ENCODE peak calls at places on chromosomes 3 and 15, in ten cellular contexts. One of them, this sample, is unnamed.
A peak's percentile ranks its signal among the peaks of the same experiment; 100 is the strongest.

GRCh38 chr15:33131880-33132279 is 62.6 kb downstream of the FMN1 start:
- DNase-seq in body of pancreas: no peak
- DNase-seq in cardiac muscle cell: no peak
- DNase-seq in CD8-positive, alpha-beta T cell: no peak
- DNase-seq in sigmoid colon: no peak
- DNase-seq in pancreas: no peak
- DNase-seq in lower lobe of right lung: no peak
- DNase-seq in endothelial cell of umbilical vein: peak; percentile 59
- DNase-seq in AG04450: no peak
- DNase-seq in lung: no peak
- DNase-seq in this sample: no peak

GRCh38 chr15:89364341-89364740 is 29.7 kb upstream of the POLG start:
- DNase-seq in cardiac muscle cell: no peak
- DNase-seq in lower lobe of right lung: peak; percentile 61
- DNase-seq in AG04450: no peak
- DNase-seq in sigmoid colon: no peak
- DNase-seq in CD8-positive, alpha-beta T cell: no peak
- DNase-seq in body of pancreas: peak; percentile 62
- DNase-seq in lung: peak; percentile 43
- DNase-seq in pancreas: no peak
- DNase-seq in endothelial cell of umbilical vein: no peak
- DNase-seq in this sample: no peak

GRCh38 chr15:100438570-100438969 is 90.2 kb downstream of the CERS3 start:
- DNase-seq in CD8-positive, alpha-beta T cell: peak; percentile 7
- DNase-seq in endothelial cell of umbilical vein: no peak
- DNase-seq in body of pancreas: peak; percentile 47
- DNase-seq in pancreas: peak; percentile 36
- DNase-seq in lung: peak; percentile 35
- DNase-seq in sigmoid colon: peak; percentile 79
- DNase-seq in lower lobe of right lung: peak; percentile 74
- DNase-seq in cardiac muscle cell: peak; percentile 80
- DNase-seq in AG04450: no peak
- DNase-seq in this sample: peak; percentile 75

GRCh38 chr3:150761831-150762661 is 923 bp downstream of the SIAH2 start:
- DNase-seq in pancreas: peak; percentile 66
- DNase-seq in body of pancreas: peak; percentile 76
- DNase-seq in sigmoid colon: peak; percentile 85
- DNase-seq in endothelial cell of umbilical vein: peak; percentile 69
- DNase-seq in CD8-positive, alpha-beta T cell: peak; percentile 20
- DNase-seq in lower lobe of right lung: peak; percentile 62
- DNase-seq in cardiac muscle cell: peak; percentile 69
- DNase-seq in lung: peak; percentile 55
- DNase-seq in AG04450: no peak
- DNase-seq in this sample: peak; percentile 87

GRCh38 chr3:18780941-18781340 is 355.8 kb upstream of the SATB1 start:
- DNase-seq in lung: no peak
- DNase-seq in endothelial cell of umbilical vein: no peak
- DNase-seq in lower lobe of right lung: no peak
- DNase-seq in body of pancreas: no peak
- DNase-seq in sigmoid colon: no peak
- DNase-seq in pancreas: no peak
- DNase-seq in cardiac muscle cell: no peak
- DNase-seq in AG04450: no peak
- DNase-seq in CD8-positive, alpha-beta T cell: no peak
- DNase-seq in this sample: no peak

GRCh38 chr3:39433642-39434041 is 27.1 kb downstream of the RPSA start:
- DNase-seq in endothelial cell of umbilical vein: peak; percentile 76
- DNase-seq in CD8-positive, alpha-beta T cell: no peak
- DNase-seq in cardiac muscle cell: no peak
- DNase-seq in lower lobe of right lung: no peak
- DNase-seq in sigmoid colon: no peak
- DNase-seq in AG04450: peak; percentile 10
- DNase-seq in body of pancreas: no peak
- DNase-seq in pancreas: no peak
- DNase-seq in lung: no peak
- DNase-seq in this sample: no peak

GRCh38 chr3:123755085-123755484 is 129.0 kb downstream of the MYLK start:
- DNase-seq in sigmoid colon: no peak
- DNase-seq in AG04450: no peak
- DNase-seq in endothelial cell of umbilical vein: no peak
- DNase-seq in lower lobe of right lung: peak; percentile 67
- DNase-seq in lung: peak; percentile 68
- DNase-seq in body of pancreas: peak; percentile 94
- DNase-seq in pancreas: peak; percentile 83
- DNase-seq in CD8-positive, alpha-beta T cell: no peak
- DNase-seq in cardiac muscle cell: no peak
- DNase-seq in this sample: no peak

GRCh38 chr3:148708409-148708808 is 10.7 kb downstream of the AGTR1 start:
- DNase-seq in endothelial cell of umbilical vein: no peak
- DNase-seq in cardiac muscle cell: no peak
- DNase-seq in lower lobe of right lung: no peak
- DNase-seq in pancreas: no peak
- DNase-seq in body of pancreas: no peak
- DNase-seq in CD8-positive, alpha-beta T cell: no peak
- DNase-seq in lung: no peak
- DNase-seq in sigmoid colon: no peak
- DNase-seq in AG04450: no peak
- DNase-seq in this sample: no peak

DNA sequence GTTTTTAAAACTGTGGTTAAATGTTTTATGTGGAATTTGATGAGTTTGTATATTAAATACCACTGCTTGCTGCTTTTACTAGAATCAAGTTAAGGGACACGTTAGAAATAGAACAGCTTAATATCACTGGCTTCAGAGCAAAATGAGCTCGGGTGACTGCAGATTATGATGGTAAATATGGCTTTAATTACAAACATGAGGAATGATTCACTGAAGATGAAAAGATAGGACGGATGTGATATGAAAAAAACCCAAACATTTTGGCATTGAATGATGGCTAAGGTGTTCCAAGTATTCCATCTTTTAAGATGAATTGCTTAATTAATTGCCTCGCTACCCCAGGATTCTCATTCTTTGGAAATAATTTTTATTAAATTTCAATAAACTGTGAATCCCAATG is 33.7 kb downstream of the SLC24A1 start:
- DNase-seq in CD8-positive, alpha-beta T cell: no peak
- DNase-seq in cardiac muscle cell: no peak
- DNase-seq in sigmoid colon: no peak
- DNase-seq in lower lobe of right lung: no peak
- DNase-seq in lung: no peak
- DNase-seq in body of pancreas: no peak
- DNase-seq in pancreas: no peak
- DNase-seq in AG04450: no peak
- DNase-seq in endothelial cell of umbilical vein: no peak
- DNase-seq in this sample: no peak
- TF ChIP-seq CTCF in CD8-positive, alpha-beta T cell: no peak
- TF ChIP-seq CTCF in cardiac muscle cell: no peak
- TF ChIP-seq CTCF in sigmoid colon: no peak
- TF ChIP-seq CTCF in lower lobe of right lung: no peak
- TF ChIP-seq CTCF in lung: no peak
- TF ChIP-seq CTCF in body of pancreas: no peak
- TF ChIP-seq CTCF in pancreas: no peak
- TF ChIP-seq CTCF in AG04450: no peak
- TF ChIP-seq CTCF in endothelial cell of umbilical vein: no peak
- TF ChIP-seq CTCF in this sample: no peak

GRCh38 chr3:110969229-110970211 is 102.1 kb upstream of the NECTIN3 start:
- DNase-seq in CD8-positive, alpha-beta T cell: no peak
- DNase-seq in AG04450: no peak
- DNase-seq in lower lobe of right lung: no peak
- DNase-seq in body of pancreas: no peak
- DNase-seq in endothelial cell of umbilical vein: no peak
- DNase-seq in lung: no peak
- DNase-seq in sigmoid colon: no peak
- DNase-seq in cardiac muscle cell: no peak
- DNase-seq in pancreas: no peak
- DNase-seq in this sample: no peak

GRCh38 chr3:110965976-110966375 is 105.6 kb upstream of the NECTIN3 start:
- DNase-seq in AG04450: no peak
- DNase-seq in endothelial cell of umbilical vein: no peak
- DNase-seq in lower lobe of right lung: no peak
- DNase-seq in lung: no peak
- DNase-seq in pancreas: no peak
- DNase-seq in sigmoid colon: no peak
- DNase-seq in body of pancreas: no peak
- DNase-seq in CD8-positive, alpha-beta T cell: no peak
- DNase-seq in cardiac muscle cell: no peak
- DNase-seq in this sample: no peak

GRCh38 chr3:110971010-110971585 is 100.5 kb upstream of the NECTIN3 start:
- DNase-seq in lung: no peak
- DNase-seq in pancreas: no peak
- DNase-seq in AG04450: no peak
- DNase-seq in endothelial cell of umbilical vein: no peak
- DNase-seq in lower lobe of right lung: no peak
- DNase-seq in CD8-positive, alpha-beta T cell: no peak
- DNase-seq in cardiac muscle cell: no peak
- DNase-seq in sigmoid colon: no peak
- DNase-seq in body of pancreas: no peak
- DNase-seq in this sample: no peak

GRCh38 chr3:110966966-110967663 is 104.5 kb upstream of the NECTIN3 start:
- DNase-seq in pancreas: no peak
- DNase-seq in CD8-positive, alpha-beta T cell: no peak
- DNase-seq in lower lobe of right lung: no peak
- DNase-seq in sigmoid colon: no peak
- DNase-seq in lung: no peak
- DNase-seq in body of pancreas: no peak
- DNase-seq in endothelial cell of umbilical vein: no peak
- DNase-seq in cardiac muscle cell: no peak
- DNase-seq in AG04450: no peak
- DNase-seq in this sample: no peak

GRCh38 chr3:110968076-110968475 is 103.5 kb upstream of the NECTIN3 start:
- DNase-seq in endothelial cell of umbilical vein: no peak
- DNase-seq in lung: no peak
- DNase-seq in CD8-positive, alpha-beta T cell: no peak
- DNase-seq in AG04450: no peak
- DNase-seq in body of pancreas: no peak
- DNase-seq in lower lobe of right lung: no peak
- DNase-seq in pancreas: no peak
- DNase-seq in sigmoid colon: no peak
- DNase-seq in cardiac muscle cell: no peak
- DNase-seq in this sample: no peak
- H3K9me3 ChIP-seq in endothelial cell of umbilical vein: no peaks in the 10 kb centered on the region
- H3K9me3 ChIP-seq in lung: peaks cover 8% of the 10 kb centered on the region
- H3K9me3 ChIP-seq in CD8-positive, alpha-beta T cell: no peaks in the 10 kb centered on the region
- H3K9me3 ChIP-seq in AG04450: peaks cover 18% of the 10 kb centered on the region
- H3K9me3 ChIP-seq in body of pancreas: no peaks in the 10 kb centered on the region
- H3K9me3 ChIP-seq in lower lobe of right lung: peaks cover 9% of the 10 kb centered on the region
- H3K9me3 ChIP-seq in pancreas: no peaks in the 10 kb centered on the region
- H3K9me3 ChIP-seq in sigmoid colon: peaks cover 4% of the 10 kb centered on the region
- H3K9me3 ChIP-seq in cardiac muscle cell: no peaks in the 10 kb centered on the region
- H3K9me3 ChIP-seq in this sample: no peaks in the 10 kb centered on the region

GRCh38 chr3:52112056-52112455 is 42.2 kb downstream of the POC1A start:
- DNase-seq in AG04450: no peak
- DNase-seq in lower lobe of right lung: peak; percentile 15
- DNase-seq in sigmoid colon: peak; percentile 42
- DNase-seq in endothelial cell of umbilical vein: no peak
- DNase-seq in CD8-positive, alpha-beta T cell: no peak
- DNase-seq in body of pancreas: no peak
- DNase-seq in pancreas: no peak
- DNase-seq in lung: no peak
- DNase-seq in cardiac muscle cell: no peak
- DNase-seq in this sample: no peak

GRCh38 chr3:52106951-52107611 is 47.1 kb downstream of the POC1A start:
- DNase-seq in pancreas: no peak
- DNase-seq in CD8-positive, alpha-beta T cell: no peak
- DNase-seq in lung: no peak
- DNase-seq in body of pancreas: no peak
- DNase-seq in AG04450: no peak
- DNase-seq in lower lobe of right lung: peak; percentile 30
- DNase-seq in sigmoid colon: peak; percentile 27
- DNase-seq in cardiac muscle cell: no peak
- DNase-seq in endothelial cell of umbilical vein: no peak
- DNase-seq in this sample: no peak

GRCh38 chr3:52110502-52110901 is 43.7 kb downstream of the POC1A start:
- DNase-seq in lung: no peak
- DNase-seq in pancreas: no peak
- DNase-seq in cardiac muscle cell: peak; percentile 68
- DNase-seq in AG04450: no peak
- DNase-seq in sigmoid colon: no peak
- DNase-seq in endothelial cell of umbilical vein: no peak
- DNase-seq in lower lobe of right lung: peak; percentile 15
- DNase-seq in CD8-positive, alpha-beta T cell: no peak
- DNase-seq in body of pancreas: no peak
- DNase-seq in this sample: no peak

GRCh38 chr3:52109556-52110380 is 44.5 kb downstream of the POC1A start:
- DNase-seq in lung: no peak
- DNase-seq in sigmoid colon: peak; percentile 32
- DNase-seq in body of pancreas: peak; percentile 33
- DNase-seq in CD8-positive, alpha-beta T cell: no peak
- DNase-seq in AG04450: no peak
- DNase-seq in endothelial cell of umbilical vein: peak; percentile 79
- DNase-seq in lower lobe of right lung: peak; percentile 14
- DNase-seq in pancreas: no peak
- DNase-seq in cardiac muscle cell: no peak
- DNase-seq in this sample: no peak

GRCh38 chr3:52108302-52109232 is 45.7 kb downstream of the POC1A start:
- DNase-seq in cardiac muscle cell: peak; percentile 80
- DNase-seq in sigmoid colon: peak; percentile 64
- DNase-seq in CD8-positive, alpha-beta T cell: no peak
- DNase-seq in endothelial cell of umbilical vein: no peak
- DNase-seq in lung: no peak
- DNase-seq in body of pancreas: peak; percentile 26
- DNase-seq in AG04450: no peak
- DNase-seq in lower lobe of right lung: peak; percentile 23
- DNase-seq in pancreas: no peak
- DNase-seq in this sample: peak; percentile 37
- TF ChIP-seq CTCF in cardiac muscle cell: peak; percentile 45
- TF ChIP-seq CTCF in sigmoid colon: no peak
- TF ChIP-seq CTCF in CD8-positive, alpha-beta T cell: no peak
- TF ChIP-seq CTCF in endothelial cell of umbilical vein: no peak
- TF ChIP-seq CTCF in lung: no peak
- TF ChIP-seq CTCF in body of pancreas: no peak
- TF ChIP-seq CTCF in AG04450: peak; percentile 32
- TF ChIP-seq CTCF in lower lobe of right lung: peak; percentile 24
- TF ChIP-seq CTCF in pancreas: no peak
- TF ChIP-seq CTCF in this sample: no peak

GRCh38 chr15:25090073-25090733 is 135.4 kb downstream of the SNRPN start:
- DNase-seq in endothelial cell of umbilical vein: no peak
- DNase-seq in pancreas: no peak
- DNase-seq in lower lobe of right lung: no peak
- DNase-seq in lung: no peak
- DNase-seq in cardiac muscle cell: no peak
- DNase-seq in CD8-positive, alpha-beta T cell: no peak
- DNase-seq in AG04450: no peak
- DNase-seq in sigmoid colon: no peak
- DNase-seq in body of pancreas: no peak
- DNase-seq in this sample: no peak

GRCh38 chr15:25087137-25087536 is 132.3 kb downstream of the SNRPN start:
- DNase-seq in CD8-positive, alpha-beta T cell: no peak
- DNase-seq in lung: no peak
- DNase-seq in sigmoid colon: no peak
- DNase-seq in cardiac muscle cell: no peak
- DNase-seq in lower lobe of right lung: no peak
- DNase-seq in body of pancreas: no peak
- DNase-seq in pancreas: no peak
- DNase-seq in endothelial cell of umbilical vein: no peak
- DNase-seq in AG04450: no peak
- DNase-seq in this sample: no peak

GRCh38 chr15:25088261-25088790 is 133.5 kb downstream of the SNRPN start:
- DNase-seq in lung: no peak
- DNase-seq in sigmoid colon: no peak
- DNase-seq in lower lobe of right lung: no peak
- DNase-seq in CD8-positive, alpha-beta T cell: no peak
- DNase-seq in pancreas: no peak
- DNase-seq in endothelial cell of umbilical vein: no peak
- DNase-seq in AG04450: no peak
- DNase-seq in body of pancreas: no peak
- DNase-seq in cardiac muscle cell: no peak
- DNase-seq in this sample: no peak

GRCh38 chr15:25091421-25092158 is 136.8 kb downstream of the SNRPN start:
- DNase-seq in endothelial cell of umbilical vein: no peak
- DNase-seq in sigmoid colon: no peak
- DNase-seq in cardiac muscle cell: no peak
- DNase-seq in pancreas: no peak
- DNase-seq in lower lobe of right lung: no peak
- DNase-seq in lung: no peak
- DNase-seq in CD8-positive, alpha-beta T cell: no peak
- DNase-seq in AG04450: no peak
- DNase-seq in body of pancreas: no peak
- DNase-seq in this sample: no peak

GRCh38 chr15:25089577-25089976 is 134.8 kb downstream of the SNRPN start:
- DNase-seq in lower lobe of right lung: no peak
- DNase-seq in endothelial cell of umbilical vein: no peak
- DNase-seq in sigmoid colon: no peak
- DNase-seq in pancreas: no peak
- DNase-seq in CD8-positive, alpha-beta T cell: no peak
- DNase-seq in cardiac muscle cell: no peak
- DNase-seq in lung: no peak
- DNase-seq in AG04450: no peak
- DNase-seq in body of pancreas: no peak
- DNase-seq in this sample: no peak
- H3K9me3 ChIP-seq in lower lobe of right lung: peaks cover 99% of the 10 kb centered on the region
- H3K9me3 ChIP-seq in endothelial cell of umbilical vein: no peaks in the 10 kb centered on the region
- H3K9me3 ChIP-seq in sigmoid colon: peaks cover 20% of the 10 kb centered on the region
- H3K9me3 ChIP-seq in pancreas: no peaks in the 10 kb centered on the region
- H3K9me3 ChIP-seq in CD8-positive, alpha-beta T cell: peaks cover 48% of the 10 kb centered on the region
- H3K9me3 ChIP-seq in cardiac muscle cell: no peaks in the 10 kb centered on the region
- H3K9me3 ChIP-seq in lung: peaks cover 92% of the 10 kb centered on the region
- H3K9me3 ChIP-seq in AG04450: peaks cover 68% of the 10 kb centered on the region
- H3K9me3 ChIP-seq in body of pancreas: peaks cover 95% of the 10 kb centered on the region
- H3K9me3 ChIP-seq in this sample: no peaks in the 10 kb centered on the region